ENCODE peak calls at places on chromosomes 6 and 20, in nine cellular contexts. Z, N, R, U, S, F, W, B and C are unnamed samples.

GRCh38 chr6:156420172-156420993 is 356.8 kb upstream of the ARID1B start:
- DNase-seq in Z (no peak), N (no peak), R (no peak), U (no peak), S (no peak), F (peak; percentile 35), W (no peak), B (no peak), C (no peak)

GRCh38 chr20:31550099-31550498 is 35.9 kb downstream of the HM13 start:
- DNase-seq in Z (no peak), N (no peak), R (no peak), U (no peak), S (no peak), F (no peak), W (no peak), B (no peak), C (no peak)

GRCh38 chr6:43276180-43277082 is 21.6 kb upstream of the SLC22A7 start:
- DNase-seq in Z (no peak), N (no peak), R (no peak), U (no peak), S (no peak), F (no peak), W (no peak), B (no peak), C (no peak)

GRCh38 chr6:135546680-135547418 is 49.3 kb upstream of the AHI1 start:
- DNase-seq in Z (no peak), N (peak; percentile 15), R (no peak), U (no peak), S (no peak), F (no peak), W (no peak), B (no peak), C (peak; percentile 5)

GRCh38 chr6:107809966-107810365 is 14.1 kb downstream of the SCML4 start:
- DNase-seq in Z (no peak), N (no peak), R (no peak), U (no peak), S (no peak), F (no peak), W (peak; percentile 46), B (no peak), C (no peak)

GRCh38 chr20:51528263-51529026 is 14.1 kb downstream of the NFATC2 start:
- DNase-seq in Z (no peak), N (no peak), R (no peak), U (no peak), S (no peak), F (no peak), W (no peak), B (no peak), C (no peak)

GRCh38 chr6:83192456-83192855 is 609 bp downstream of the PGM3 start:
- DNase-seq in Z (no peak), N (no peak), R (no peak), U (no peak), S (no peak), F (no peak), W (no peak), B (no peak), C (no peak)

GRCh38 chr6:26268659-26269402 is 96.2 kb upstream of the BTN3A2 start:
- DNase-seq in Z (no peak), N (no peak), R (peak; percentile 45), U (no peak), S (no peak), F (peak; percentile 65), W (no peak), B (peak; percentile 59), C (no peak)

GRCh38 chr20:32449057-32449889 is 91.1 kb downstream of the ASXL1 start:
- DNase-seq in Z (no peak), N (no peak), R (no peak), U (no peak), S (no peak), F (no peak), W (no peak), B (no peak), C (no peak)

GRCh38 chr20:40897177-40897700 is 131.4 kb upstream of the TOP1 start:
- DNase-seq in Z (no peak), N (no peak), R (no peak), U (no peak), S (no peak), F (peak; percentile 47), W (no peak), B (no peak), C (no peak)

GRCh38 chr20:56393133-56393472 is 658 bp downstream of the CSTF1 start:
- DNase-seq in Z (no peak), N (no peak), R (peak; percentile 38), U (no peak), S (no peak), F (no peak), W (no peak), B (no peak), C (no peak)

GRCh38 chr20:51119914-51120313 is 97.0 kb upstream of the KCNG1 start:
- DNase-seq in Z (no peak), N (no peak), R (no peak), U (no peak), S (no peak), F (no peak), W (no peak), B (no peak), C (no peak)

GRCh38 chr6:52603000-52603795 is 26.3 kb upstream of the TRAM2 start:
- DNase-seq in Z (no peak), N (no peak), R (peak; percentile 42), U (no peak), S (no peak), F (peak; percentile 83), W (no peak), B (no peak), C (no peak)

GRCh38 chr6:144909753-144910280 is 624.7 kb downstream of the UTRN start:
- DNase-seq in Z (no peak), N (no peak), R (no peak), U (no peak), S (no peak), F (peak; percentile 31), W (no peak), B (no peak), C (no peak)

GRCh38 chr6:154638369-154638768 is 94.8 kb upstream of the SCAF8 start:
- DNase-seq in Z (no peak), N (no peak), R (no peak), U (no peak), S (no peak), F (peak; percentile 33), W (no peak), B (no peak), C (no peak)

GRCh38 chr6:108862479-108863191 is 14.4 kb downstream of the ARMC2 start:
- DNase-seq in Z (no peak), N (no peak), R (no peak), U (no peak), S (no peak), F (no peak), W (no peak), B (no peak), C (peak; percentile 24)

GRCh38 chr6:122789078-122789861 is at the start of gene SMPDL3A:
- DNase-seq in Z (peak; percentile 61), N (peak; percentile 76), R (no peak), U (peak; percentile 65), S (peak; percentile 41), F (peak; percentile 97), W (peak; percentile 87), B (peak; percentile 73), C (peak; percentile 79)

GRCh38 chr6:150977276-150977675 is 111.8 kb downstream of the MTHFD1L start:
- DNase-seq in Z (no peak), N (no peak), R (no peak), U (no peak), S (no peak), F (no peak), W (no peak), B (no peak), C (no peak)

GRCh38 chr6:46053034-46053933 is 37.6 kb upstream of the CLIC5 start:
- DNase-seq in Z (peak; percentile 46), N (no peak), R (no peak), U (no peak), S (no peak), F (no peak), W (no peak), B (no peak), C (no peak)
- H3K27ac ChIP-seq in Z (peak overlapping the region; percentile 90), N (peak overlapping the region; percentile 31), R (no peak overlapping the region), U (no peak overlapping the region), S (no peak overlapping the region), F (no peak overlapping the region), W (peak overlapping the region; percentile 52), B (no peak overlapping the region), C (no peak overlapping the region)

GRCh38 chr6:168320661-168321060 is 1.1 kb upstream of the DACT2 start:
- DNase-seq in Z (no peak), N (no peak), R (no peak), U (no peak), S (no peak), F (no peak), W (no peak), B (no peak), C (no peak)
- H3K27ac ChIP-seq in Z (no peak overlapping the region), N (no peak overlapping the region), R (no peak overlapping the region), U (no peak overlapping the region), S (no peak overlapping the region), F (no peak overlapping the region), W (no peak overlapping the region), B (no peak overlapping the region), C (no peak overlapping the region)

GRCh38 chr20:4918473-4918872 is 82.8 kb downstream of the SLC23A2 start:
- DNase-seq in Z (no peak), N (no peak), R (peak; percentile 62), U (no peak), S (no peak), F (no peak), W (no peak), B (no peak), C (no peak)
- H3K27ac ChIP-seq in Z (no peak overlapping the region), N (no peak overlapping the region), R (no peak overlapping the region), U (no peak overlapping the region), S (no peak overlapping the region), F (no peak overlapping the region), W (no peak overlapping the region), B (no peak overlapping the region), C (peak overlapping the region; percentile 33)

DNA sequence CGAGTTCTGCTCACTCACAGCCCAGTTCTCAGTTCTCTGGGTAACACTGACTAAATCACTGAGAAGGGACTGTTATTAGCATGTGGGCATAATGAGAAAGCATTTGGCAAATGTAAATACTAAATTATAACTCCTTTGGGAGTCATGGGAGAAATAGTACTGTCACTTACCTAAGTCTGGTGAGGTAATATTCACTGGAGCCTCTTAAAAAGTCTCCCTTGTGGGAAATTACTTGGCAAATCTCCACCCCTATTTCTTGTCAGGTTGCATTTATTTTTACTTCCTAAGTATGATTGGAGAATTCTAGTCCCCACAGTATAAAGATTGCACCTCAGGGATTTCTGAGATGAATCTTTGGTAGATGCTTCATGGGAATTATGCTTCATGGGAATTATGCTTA is 254.3 kb downstream of the SLC35F1 start:
- DNase-seq in Z (no peak), N (no peak), R (no peak), U (no peak), S (no peak), F (no peak), W (no peak), B (no peak), C (no peak)
- H3K27ac ChIP-seq in Z (no peak overlapping the region), N (no peak overlapping the region), R (no peak overlapping the region), U (no peak overlapping the region), S (no peak overlapping the region), F (no peak overlapping the region), W (no peak overlapping the region), B (no peak overlapping the region), C (no peak overlapping the region)

GRCh38 chr6:33616913-33617312 is 4.2 kb upstream of the ITPR3 start:
- DNase-seq in Z (no peak), N (no peak), R (no peak), U (no peak), S (no peak), F (no peak), W (no peak), B (no peak), C (no peak)
- H3K27ac ChIP-seq in Z (no peak overlapping the region), N (no peak overlapping the region), R (no peak overlapping the region), U (no peak overlapping the region), S (no peak overlapping the region), F (no peak overlapping the region), W (no peak overlapping the region), B (no peak overlapping the region), C (no peak overlapping the region)